ENCODE peak calls at places on chromosomes 5 and 9, in ten cellular contexts. G, E, V, K, S, W, X, H, A and F are unnamed samples. For H3K36me3, the result is how much of the 10 kb centered on the place peaks cover.

GRCh38 chr5:96626956-96627355 is 35.2 kb upstream of the CAST start:
- DNase-seq in X (no peak), A (no peak), G (no peak), E (peak), S (no peak), W (no peak), V (peak), H (peak), K (no peak), F (no peak)

GRCh38 chr5:56737918-56738606 is 77.3 kb upstream of the MAP3K1 start:
- DNase-seq in X (no peak), S (no peak), H (no peak), V (no peak), K (no peak), E (no peak), W (no peak), A (no peak), G (no peak), F (no peak)

GRCh38 chr5:17081142-17081541 is 136.3 kb upstream of the BASP1 start:
- DNase-seq in W (no peak), S (no peak), A (no peak), H (peak), V (peak), X (no peak), G (no peak), E (no peak), K (no peak), F (no peak)

GRCh38 chr9:27749838-27750237 is 176.6 kb upstream of the C9orf72 start:
- DNase-seq in E (no peak), W (no peak), X (no peak), V (no peak), A (no peak), G (no peak), H (no peak), S (no peak), K (no peak), F (no peak)

GRCh38 chr5:27093296-27093695 is 54.9 kb upstream of the CDH9 start:
- DNase-seq in S (no peak), K (no peak), A (no peak), V (no peak), H (no peak), W (no peak), E (no peak), X (no peak), G (no peak), F (no peak)

GRCh38 chr5:132674671-132675506 is 1.1 kb downstream of the IL4 start:
- DNase-seq in V (peak), X (no peak), S (no peak), A (no peak), G (peak), K (peak), W (no peak), E (peak), H (peak), F (no peak)

GRCh38 chr5:111735829-111736228 is 21.2 kb downstream of the NREP start:
- DNase-seq in V (peak), E (peak), K (no peak), G (peak), A (no peak), X (peak), S (no peak), H (peak), W (peak), F (no peak)

GRCh38 chr5:157591766-157592165 is 16.2 kb upstream of the ADAM19 start:
- DNase-seq in K (no peak), H (no peak), A (no peak), G (no peak), E (no peak), W (no peak), X (no peak), S (no peak), V (no peak), F (no peak)

GRCh38 chr9:72898360-72898759 is 54.5 kb downstream of the ALDH1A1 start:
- DNase-seq in E (no peak), H (no peak), W (no peak), G (no peak), K (no peak), A (no peak), X (no peak), S (no peak), V (no peak), F (no peak)

GRCh38 chr5:160450164-160450932 is 28.7 kb downstream of the PTTG1 start:
- DNase-seq in E (no peak), X (no peak), G (no peak), V (no peak), W (no peak), K (no peak), H (no peak), A (no peak), S (no peak), F (no peak)

GRCh38 chr9:124291801-124292396 is 34.1 kb downstream of the NEK6 start:
- DNase-seq in S (no peak), H (no peak), V (peak), W (peak), A (no peak), X (no peak), E (no peak), G (no peak), K (no peak), F (no peak)

GRCh38 chr9:120946259-120946658 is 19.7 kb upstream of the TRAF1 start:
- DNase-seq in H (peak), X (no peak), A (no peak), K (no peak), E (peak), V (peak), W (no peak), S (no peak), G (no peak), F (no peak)

GRCh38 chr9:15211160-15211993 is 95.6 kb downstream of the TTC39B start:
- DNase-seq in S (peak), X (no peak), E (peak), A (peak), W (no peak), G (peak), H (peak), K (peak), V (peak), F (no peak)

GRCh38 chr5:134577022-134577795 is 51.7 kb downstream of the JADE2 start:
- DNase-seq in E (peak), W (no peak), A (no peak), G (peak), X (no peak), S (no peak), H (peak), V (no peak), K (no peak), F (no peak)

GRCh38 chr5:158590936-158591863 is 508.5 kb downstream of the EBF1 start:
- DNase-seq in G (peak), X (no peak), S (peak), E (no peak), K (no peak), A (no peak), H (peak), V (peak), W (no peak), F (peak)

GRCh38 chr9:87085073-87085472 is 137.8 kb upstream of the GAS1 start:
- DNase-seq in A (no peak), K (no peak), H (no peak), G (no peak), W (no peak), E (no peak), X (no peak), V (no peak), S (no peak), F (no peak)

GRCh38 chr5:8340261-8340660 is 471.3 kb downstream of the MTRR start:
- DNase-seq in E (no peak), X (no peak), H (no peak), G (no peak), V (no peak), A (no peak), S (no peak), W (no peak), K (no peak), F (no peak)

GRCh38 chr9:127133739-127134167 is 11.3 kb upstream of the ANGPTL2 start:
- DNase-seq in X (no peak), W (peak), S (peak), E (peak), K (no peak), H (peak), A (peak), V (peak), G (peak), F (no peak)

GRCh38 chr5:168039485-168040005 is 251.9 kb upstream of the WWC1 start:
- DNase-seq in A (no peak), K (no peak), H (no peak), V (no peak), G (no peak), E (no peak), W (no peak), S (no peak), X (no peak), F (no peak)

GRCh38 chr9:2260401-2261306 is 245.5 kb downstream of the SMARCA2 start:
- DNase-seq in G (no peak), H (peak), W (no peak), A (peak), E (peak), K (no peak), S (no peak), V (peak), X (no peak), F (no peak)

GRCh38 chr9:128253140-128253990 is 22.4 kb downstream of the GOLGA2 start:
- DNase-seq in W (no peak), A (no peak), V (no peak), X (no peak), G (no peak), S (no peak), H (no peak), K (no peak), E (no peak), F (no peak)

GRCh38 chr5:7261049-7261448 is 134.9 kb upstream of the ADCY2 start:
- DNase-seq in V (peak), W (no peak), S (peak), A (no peak), X (no peak), H (peak), E (no peak), K (peak), G (peak), F (no peak)

GRCh38 chr9:128419061-128419925 is 1.4 kb upstream of the CERCAM start:
- DNase-seq in S (no peak), G (peak), X (no peak), W (no peak), V (peak), H (peak), K (no peak), A (no peak), E (peak), F (no peak)

GRCh38 chr5:7010578-7010977 is 297.3 kb downstream of the TENT4A start:
- DNase-seq in X (no peak), S (no peak), V (no peak), H (no peak), A (no peak), W (no peak), E (no peak), K (no peak), G (peak), F (no peak)

GRCh38 chr5:38456657-38457056 is 99.8 kb downstream of the LIFR start:
- DNase-seq in H (peak), X (no peak), A (no peak), S (no peak), E (no peak), V (peak), W (no peak), G (no peak), K (no peak), F (no peak)

GRCh38 chr9:90394866-90395265 is 247.8 kb downstream of the DIRAS2 start:
- DNase-seq in W (no peak), S (no peak), X (no peak), E (no peak), H (no peak), A (no peak), G (no peak), V (no peak), K (no peak), F (no peak)

GRCh38 chr5:150263801-150264621 is 25.6 kb downstream of the CAMK2A start:
- DNase-seq in E (peak), K (peak), H (peak), W (no peak), V (peak), X (no peak), G (peak), S (peak), A (peak), F (peak)

GRCh38 chr5:14588145-14588544 is 6.6 kb downstream of the OTULINL start:
- DNase-seq in K (no peak), X (no peak), G (no peak), V (no peak), E (no peak), W (no peak), H (no peak), A (no peak), S (no peak), F (no peak)

GRCh38 chr5:91186101-91186500 is 197.0 kb downstream of the ARRDC3 start:
- DNase-seq in W (no peak), V (no peak), A (no peak), S (no peak), X (no peak), G (no peak), E (no peak), K (no peak), H (no peak), F (no peak)

GRCh38 chr5:31731016-31731415 is 92.1 kb downstream of the PDZD2 start:
- DNase-seq in K (no peak), H (no peak), G (no peak), X (no peak), S (no peak), V (no peak), E (no peak), W (no peak), A (no peak), F (no peak)

GRCh38 chr9:124332321-124332720 is 74.6 kb downstream of the NEK6 start:
- DNase-seq in K (no peak), H (no peak), V (no peak), G (no peak), S (no peak), W (no peak), X (no peak), A (no peak), E (no peak), F (no peak)

GRCh38 chr5:132419517-132420468 is 50.3 kb downstream of the SLC22A5 start:
- DNase-seq in E (peak), A (peak), W (peak), K (peak), G (peak), H (peak), S (peak), X (no peak), V (peak), F (peak)

GRCh38 chr9:93908591-93909241 is 46.4 kb downstream of the BARX1 start:
- DNase-seq in W (no peak), S (no peak), V (peak), G (no peak), E (no peak), K (no peak), H (peak), A (peak), X (no peak), F (no peak)

GRCh38 chr5:137666109-137666850 is 69.6 kb downstream of the KLHL3 start:
- DNase-seq in V (peak), G (no peak), W (no peak), E (peak), H (peak), S (no peak), K (peak), X (no peak), A (peak), F (no peak)

GRCh38 chr5:75668988-75669760 is 48.1 kb downstream of the POC5 start:
- DNase-seq in W (no peak), H (no peak), V (no peak), E (peak), X (no peak), G (peak), S (no peak), A (peak), K (peak), F (no peak)

GRCh38 chr5:133376986-133377385 is 235.4 kb downstream of the FSTL4 start:
- DNase-seq in W (no peak), E (no peak), K (no peak), G (no peak), X (no peak), H (peak), S (no peak), V (no peak), A (no peak), F (no peak)

GRCh38 chr9:96766199-96766598 is 11.7 kb downstream of the ZNF510 start:
- DNase-seq in A (no peak), W (no peak), H (no peak), S (no peak), X (no peak), K (no peak), V (no peak), E (no peak), G (no peak), F (no peak)

GRCh38 chr9:96758845-96759673 is 18.8 kb downstream of the ZNF510 start:
- DNase-seq in G (no peak), K (no peak), W (no peak), S (no peak), H (peak), A (no peak), V (peak), E (no peak), X (no peak), F (no peak)

GRCh38 chr9:96762562-96762961 is 15.3 kb downstream of the ZNF510 start:
- DNase-seq in H (no peak), E (no peak), S (no peak), A (no peak), K (no peak), G (no peak), V (no peak), X (no peak), W (no peak), F (no peak)
- H3K36me3 ChIP-seq in H (half or more), E (half or more), S (half or more), A (half or more), K (half or more), G (half or more), V (half or more), X (half or more), W (half or more), F (half or more)

GRCh38 chr9:95981741-95982390 is 106.4 kb downstream of the ERCC6L2 start:
- DNase-seq in V (no peak), K (no peak), W (no peak), H (no peak), A (no peak), S (no peak), E (no peak), X (no peak), G (no peak), F (no peak)
- H3K36me3 ChIP-seq in V (under half), K (under half), W (under half), H (under half), A (under half), S (under half), E (under half), X (under half), G (under half), F (under half)

DNA sequence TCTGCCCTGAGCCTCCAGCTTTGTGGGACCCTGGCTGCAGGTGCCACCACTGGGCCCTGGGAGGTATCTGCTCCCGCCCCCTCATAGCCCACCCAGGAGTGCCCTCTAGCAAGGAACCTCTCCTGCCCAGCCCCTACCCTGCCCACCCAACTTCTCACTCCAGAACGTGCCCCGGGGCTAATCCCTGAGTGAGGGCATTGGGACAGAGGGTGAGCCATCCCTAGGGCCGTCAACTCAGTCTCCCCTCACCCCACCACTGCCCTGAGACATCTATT is 2.7 kb upstream of the RASGEF1C start:
- DNase-seq in K (no peak), X (no peak), W (no peak), E (no peak), G (no peak), H (no peak), V (no peak), S (no peak), A (no peak), F (no peak)
- H3K36me3 ChIP-seq in K (under half), X (under half), W (under half), E (under half), G (under half), H (under half), V (under half), S (under half), A (under half), F (under half)

DNA sequence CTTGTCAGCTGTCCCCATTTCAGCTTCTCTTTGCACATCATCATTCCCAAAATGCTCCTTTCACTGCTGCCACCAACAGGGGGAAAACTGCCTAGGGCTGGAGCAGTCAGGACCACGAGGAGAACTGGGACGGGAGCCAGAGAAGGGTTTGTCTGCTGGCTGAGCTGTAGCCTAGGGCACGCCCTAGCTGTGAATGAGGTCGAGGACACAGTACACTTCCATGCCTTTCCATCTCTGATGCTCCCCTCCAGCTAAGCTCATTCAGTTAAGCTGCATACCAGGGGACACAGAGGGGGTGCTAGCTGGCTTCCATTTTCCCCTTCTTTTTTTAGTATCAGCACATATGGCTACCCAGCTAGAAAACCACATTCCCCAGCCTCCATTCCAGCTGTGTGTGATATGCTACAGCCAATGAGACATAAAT is 64.7 kb downstream of the STK10 start:
- DNase-seq in X (no peak), A (peak), S (peak), G (peak), E (peak), W (peak), K (no peak), V (peak), H (peak), F (no peak)
- H3K36me3 ChIP-seq in X (under half), A (under half), S (under half), G (under half), E (under half), W (under half), K (under half), V (under half), H (under half), F (under half)

GRCh38 chr5:141560725-141561483 is 57.9 kb downstream of the DIAPH1 start:
- DNase-seq in E (peak), K (peak), S (peak), A (peak), W (peak), H (peak), X (peak), V (peak), G (peak), F (peak)
- H3K36me3 ChIP-seq in E (under half), K (under half), S (under half), A (under half), W (under half), H (under half), X (under half), V (under half), G (under half), F (under half)

DNA sequence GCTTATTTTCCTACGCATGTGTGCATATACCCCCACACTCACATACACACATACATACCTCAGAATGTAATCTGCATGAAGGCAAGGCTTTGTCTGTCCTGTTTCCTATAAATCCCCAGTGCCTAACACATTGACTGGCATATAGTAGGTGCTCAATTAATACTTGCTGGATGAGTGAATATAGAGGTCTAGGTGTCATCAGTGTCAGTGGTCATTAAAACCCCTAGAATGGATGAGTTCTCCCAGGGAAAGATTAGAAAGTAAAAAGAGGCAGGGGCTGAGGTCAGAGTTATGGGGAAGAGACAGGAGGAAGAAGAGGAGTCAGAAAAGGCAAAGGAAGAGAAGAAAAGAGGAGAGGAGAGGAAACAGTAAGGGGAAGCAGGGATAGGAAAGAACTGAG is 4.7 kb downstream of the CPLX2 start:
- DNase-seq in V (no peak), A (no peak), H (no peak), S (no peak), W (no peak), G (no peak), E (no peak), K (no peak), X (no peak), F (no peak)
- H3K36me3 ChIP-seq in V (under half), A (under half), H (under half), S (under half), W (under half), G (under half), E (under half), K (under half), X (under half), F (under half)

GRCh38 chr5:141519605-141520288 is 30.9 kb downstream of the PCDHGC5 start:
- DNase-seq in X (no peak), A (no peak), W (no peak), K (no peak), H (no peak), V (no peak), S (no peak), E (peak), G (no peak), F (no peak)
- H3K36me3 ChIP-seq in X (under half), A (half or more), W (under half), K (under half), H (under half), V (under half), S (under half), E (under half), G (under half), F (under half)

GRCh38 chr5:67431191-67431590 is 234.6 kb upstream of the CD180 start:
- DNase-seq in K (no peak), G (no peak), X (no peak), A (no peak), S (no peak), H (peak), E (no peak), W (no peak), V (no peak), F (no peak)
- H3K36me3 ChIP-seq in K (under half), G (under half), X (under half), A (under half), S (under half), H (under half), E (under half), W (under half), V (under half), F (under half)